ENCODE peak calls at places on chromosome 5, in six cellular contexts. D is fibroblast of pulmonary artery, J is stomach, E is AG09309, K is prostate gland, W is OCI-LY7. R is an unnamed sample.

GRCh38 chr5:150219142-150219541 is 29.3 kb downstream of the SLC6A7 start:
- DNase-seq in K (no peak), D (peak; percentile 11), E (no peak), J (no peak), W (peak; percentile 9), R (no peak)

GRCh38 chr5:31781772-31782171 is 142.8 kb downstream of the PDZD2 start:
- DNase-seq in K (no peak), J (no peak), W (no peak), D (no peak), E (no peak), R (no peak)

GRCh38 chr5:149854881-149855280 is 89.7 kb downstream of the PDE6A start:
- DNase-seq in W (no peak), K (no peak), D (no peak), E (no peak), J (no peak), R (no peak)

GRCh38 chr5:96781031-96781733 is 26.6 kb downstream of the ERAP1 start:
- DNase-seq in E (peak; percentile 72), W (no peak), J (no peak), K (peak; percentile 49), D (peak; percentile 61), R (peak; percentile 69)

GRCh38 chr5:181028032-181028819 is 11.8 kb upstream of the BTNL9 start:
- DNase-seq in W (no peak), D (no peak), E (no peak), J (no peak), K (no peak), R (no peak)

GRCh38 chr5:117859161-117859560 is 1129.2 kb downstream of the DTWD2 start:
- DNase-seq in D (no peak), K (no peak), W (peak; percentile 18), E (no peak), J (no peak), R (no peak)

GRCh38 chr5:3394877-3395599 is 200.6 kb upstream of the IRX1 start:
- DNase-seq in E (no peak), J (peak; percentile 17), K (no peak), W (no peak), D (no peak), R (peak; percentile 35)

GRCh38 chr5:156475182-156475830 is 148.3 kb downstream of the SGCD start:
- DNase-seq in D (no peak), J (no peak), K (no peak), E (no peak), W (no peak), R (no peak)

GRCh38 chr5:90308787-90309585 is 100.6 kb downstream of the CETN3 start:
- DNase-seq in E (no peak), D (no peak), K (no peak), J (no peak), W (no peak), R (no peak)

GRCh38 chr5:1792842-1793266 is 6.8 kb downstream of the MRPL36 start:
- DNase-seq in D (peak; percentile 83), W (peak; percentile 91), E (peak; percentile 48), K (no peak), J (peak; percentile 38), R (peak; percentile 91)

GRCh38 chr5:134063421-134063820 is 51.1 kb upstream of the TCF7 start:
- DNase-seq in D (no peak), K (no peak), J (no peak), W (no peak), E (no peak), R (no peak)

GRCh38 chr5:143435207-143435657 is 31.7 kb upstream of the NR3C1 start:
- DNase-seq in W (peak; percentile 95), J (no peak), E (no peak), K (no peak), D (peak; percentile 8), R (no peak)

GRCh38 chr5:143432658-143433239 is 29.3 kb upstream of the NR3C1 start:
- DNase-seq in J (no peak), E (no peak), W (peak; percentile 35), D (no peak), K (no peak), R (peak; percentile 44)

GRCh38 chr5:143436871-143437270 is 33.4 kb upstream of the NR3C1 start:
- DNase-seq in K (no peak), D (no peak), E (no peak), J (no peak), W (no peak), R (no peak)

GRCh38 chr5:143433680-143434079 is 30.2 kb upstream of the NR3C1 start:
- DNase-seq in K (no peak), J (no peak), E (no peak), D (no peak), W (peak; percentile 62), R (no peak)

GRCh38 chr5:143434261-143435206 is 31.0 kb upstream of the NR3C1 start:
- DNase-seq in W (peak; percentile 77), D (no peak), K (no peak), J (peak; percentile 28), E (no peak), R (peak; percentile 22)
- H3K4me3 ChIP-seq in W (peak overlapping the region; percentile 72), D (no peak overlapping the region), K (no peak overlapping the region), J (peak overlapping the region; percentile 27), E (no peak overlapping the region), R (peak overlapping the region; percentile 40)

GRCh38 chr5:137070521-137070920 is 428.6 kb downstream of the SPOCK1 start:
- DNase-seq in K (no peak), J (no peak), D (no peak), W (no peak), E (no peak), R (no peak)

GRCh38 chr5:137071526-137071925 is 427.6 kb downstream of the SPOCK1 start:
- DNase-seq in K (no peak), J (no peak), W (peak; percentile 30), E (no peak), D (no peak), R (no peak)

GRCh38 chr5:137071941-137072340 is 427.2 kb downstream of the SPOCK1 start:
- DNase-seq in W (peak; percentile 58), E (no peak), K (no peak), J (no peak), D (peak; percentile 44), R (no peak)

GRCh38 chr5:137073192-137073591 is 425.9 kb downstream of the SPOCK1 start:
- DNase-seq in J (no peak), D (peak; percentile 51), W (no peak), K (no peak), E (no peak), R (peak; percentile 85)

GRCh38 chr5:137072376-137073174 is 426.6 kb downstream of the SPOCK1 start:
- DNase-seq in E (peak; percentile 40), K (no peak), D (peak; percentile 59), W (peak; percentile 87), J (no peak), R (peak; percentile 85)
- H3K4me3 ChIP-seq in E (no peak overlapping the region), K (no peak overlapping the region), D (no peak overlapping the region), W (peak overlapping the region; percentile 45), J (no peak overlapping the region), R (no peak overlapping the region)

GRCh38 chr5:131209506-131210191 is 38.9 kb downstream of the LYRM7 start:
- DNase-seq in W (peak; percentile 94), D (no peak), K (no peak), E (no peak), J (no peak), R (no peak)

GRCh38 chr5:131214828-131215227 is 44.1 kb downstream of the LYRM7 start:
- DNase-seq in J (no peak), W (no peak), E (no peak), K (no peak), D (no peak), R (peak; percentile 17)

GRCh38 chr5:131211669-131212068 is 40.9 kb downstream of the LYRM7 start:
- DNase-seq in K (no peak), D (no peak), J (no peak), E (no peak), W (peak; percentile 28), R (no peak)

GRCh38 chr5:131209175-131209505 is 38.4 kb downstream of the LYRM7 start:
- DNase-seq in W (no peak), K (no peak), J (no peak), E (no peak), D (no peak), R (no peak)

DNA sequence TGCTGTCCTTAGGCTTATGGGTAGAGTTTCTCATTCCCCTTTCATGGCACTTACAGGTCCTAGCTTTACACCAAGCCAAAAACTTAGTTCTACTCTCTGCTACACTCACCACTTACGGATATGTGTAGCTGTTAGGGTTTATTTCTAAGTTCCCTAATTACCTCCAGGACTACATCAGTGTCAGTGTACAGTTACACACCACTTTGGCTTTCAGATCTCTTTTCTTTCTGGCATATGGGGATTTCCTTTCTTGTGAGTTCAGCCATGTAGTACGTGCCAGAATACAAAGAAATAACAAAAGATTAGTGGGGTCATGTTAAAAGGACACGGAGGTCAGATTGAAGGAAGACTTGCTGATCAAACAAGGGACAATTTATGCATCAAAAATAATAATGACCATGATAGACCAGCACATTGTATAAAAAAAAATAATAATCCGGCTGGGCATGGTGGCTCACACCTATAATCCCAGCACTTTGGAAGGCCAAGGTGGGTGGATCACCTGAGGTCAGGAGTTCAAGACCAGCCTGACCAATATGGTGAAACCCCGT is 41.8 kb downstream of the LYRM7 start:
- DNase-seq in D (no peak), J (no peak), K (no peak), E (no peak), W (peak; percentile 73), R (no peak)
- H3K4me3 ChIP-seq in D (no peak overlapping the region), J (no peak overlapping the region), K (no peak overlapping the region), E (no peak overlapping the region), W (peak overlapping the region; percentile 68), R (no peak overlapping the region)

DNA sequence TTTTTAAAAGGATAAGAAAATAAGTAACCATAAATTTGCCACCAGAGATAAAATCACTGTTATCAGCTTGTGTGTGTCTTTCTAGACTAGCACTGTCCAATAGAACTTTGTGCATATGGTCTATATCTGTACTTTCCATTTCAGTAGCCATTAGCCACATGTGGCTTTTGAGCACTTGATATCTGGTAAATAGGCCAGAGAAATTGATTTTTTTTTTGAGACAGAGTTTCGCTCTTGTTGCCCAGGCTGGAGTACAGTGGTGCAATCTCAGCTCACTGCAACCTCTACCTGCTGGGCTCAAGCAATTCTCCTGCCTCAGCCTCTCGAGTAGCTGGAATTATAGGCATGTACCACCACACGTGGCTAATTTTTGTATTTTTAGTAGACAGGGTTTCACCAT is 17.8 kb downstream of the RBM27 start:
- DNase-seq in J (no peak), E (no peak), K (no peak), W (no peak), D (no peak), R (no peak)
- H3K4me3 ChIP-seq in J (no peak overlapping the region), E (no peak overlapping the region), K (no peak overlapping the region), W (no peak overlapping the region), D (no peak overlapping the region), R (no peak overlapping the region)

R was measured in osteoblast.